ENCODE peak calls at places on chromosome X, in five cellular contexts. B is fibroblast of pulmonary artery; E is stimulated activated CD4-positive, alpha-beta T cell treated with anti-CD3 and anti-CD28 coated beads, Interleukin-2, amount 100 ng/mL, for 4 hours; V is RWPE2; R is adipocyte. W is an unnamed sample.

GRCh38 chrX:63719633-63720032 is 65.4 kb downstream of the ARHGEF9 start:
- DNase-seq in B (no peak), V (no peak), R (no peak), E (no peak), W (no peak)

GRCh38 chrX:107483976-107484726 is 34.7 kb downstream of the FRMPD3 start:
- DNase-seq in V (no peak), R (no peak), B (peak), E (no peak), W (no peak)

GRCh38 chrX:40140706-40141499 is 43.1 kb upstream of the BCOR start:
- DNase-seq in E (no peak), R (peak), B (peak), V (no peak), W (no peak)

GRCh38 chrX:123425904-123426303 is 241.8 kb downstream of the GRIA3 start:
- DNase-seq in E (no peak), B (peak), R (peak), V (no peak), W (no peak)

GRCh38 chrX:10278716-10279115 is 121.9 kb downstream of the CLCN4 start:
- DNase-seq in B (no peak), E (no peak), R (no peak), V (no peak), W (no peak)

GRCh38 chrX:134685662-134686061 is 27.4 kb upstream of the PLAC1 start:
- DNase-seq in E (no peak), B (peak), V (no peak), R (peak), W (no peak)

GRCh38 chrX:580020-580419 is 50.6 kb upstream of the SHOX start:
- DNase-seq in B (no peak), V (no peak), E (no peak), R (no peak), W (no peak)

GRCh38 chrX:85836868-85837267 is 210.5 kb downstream of the CHM start:
- DNase-seq in V (no peak), E (no peak), R (peak), B (peak), W (no peak)

GRCh38 chrX:118182050-118182449 is 65.4 kb upstream of the KLHL13 start:
- DNase-seq in B (no peak), E (no peak), R (no peak), V (no peak), W (no peak)

GRCh38 chrX:71111141-71111843 is at the start of gene IL2RG:
- DNase-seq in B (no peak), V (no peak), E (peak), R (no peak), W (no peak)

GRCh38 chrX:118116308-118117068 is at the start of gene KLHL13:
- DNase-seq in R (peak), B (peak), E (peak), V (no peak), W (no peak)

GRCh38 chrX:125205918-125206665 is 113.6 kb upstream of the TEX13C start:
- DNase-seq in E (no peak), R (no peak), V (no peak), B (no peak), W (no peak)

GRCh38 chrX:26851981-26852380 is 611.2 kb downstream of the PPP4R3C start:
- DNase-seq in E (no peak), R (no peak), V (no peak), B (peak), W (no peak)

GRCh38 chrX:131729295-131729694 is 185.4 kb downstream of the OR13H1 start:
- DNase-seq in R (peak), E (no peak), B (no peak), V (no peak), W (no peak)

GRCh38 chrX:115895678-115896329 is 274.7 kb upstream of the AGTR2 start:
- DNase-seq in R (no peak), V (no peak), B (no peak), E (no peak), W (no peak)

GRCh38 chrX:47540754-47541538 is 20.1 kb upstream of the ARAF start:
- DNase-seq in R (peak), B (peak), E (no peak), V (no peak), W (no peak)

W was measured in chondrocyte.